ENCODE peak calls at places on chromosome 10, in five cellular contexts. Z, I, B, E and U are unnamed samples.

GRCh38 chr10:78746178-78746763 is 322.5 kb upstream of the ZMIZ1 start:
- ATAC-seq in Z (no peak), I (no peak), B (no peak), E (no peak), U (no peak)

GRCh38 chr10:5480162-5480931 is 19.0 kb downstream of the CALML5 start:
- ATAC-seq in Z (no peak), I (no peak), B (no peak), E (no peak), U (no peak)

GRCh38 chr10:95261926-95262325 is 28.9 kb downstream of the PDLIM1 start:
- ATAC-seq in Z (peak), I (no peak), B (no peak), E (no peak), U (no peak)

GRCh38 chr10:54993148-54993547 is 192.1 kb upstream of the PCDH15 start:
- ATAC-seq in Z (no peak), I (no peak), B (no peak), E (no peak), U (no peak)

GRCh38 chr10:60140681-60141632 is 234.6 kb upstream of the CCDC6 start:
- ATAC-seq in Z (peak), I (no peak), B (no peak), E (no peak), U (no peak)

GRCh38 chr10:78458983-78459638 is 425.4 kb downstream of the RPS24 start:
- ATAC-seq in Z (peak), I (peak), B (no peak), E (peak), U (no peak)

GRCh38 chr10:111128331-111129167 is 51.7 kb downstream of the ADRA2A start:
- ATAC-seq in Z (no peak), I (no peak), B (no peak), E (no peak), U (peak)

GRCh38 chr10:98134431-98135221 is at the start of gene R3HCC1L:
- ATAC-seq in Z (peak), I (peak), B (peak), E (peak), U (peak)

GRCh38 chr10:104349623-104350142 is 4.0 kb upstream of the CFAP58 start:
- ATAC-seq in Z (peak), I (no peak), B (no peak), E (no peak), U (peak)

GRCh38 chr10:132511092-132511491 is 26.5 kb upstream of the INPP5A start:
- ATAC-seq in Z (no peak), I (no peak), B (no peak), E (no peak), U (no peak)

GRCh38 chr10:89700914-89701237 is 514 bp upstream of the KIF20B start:
- ATAC-seq in Z (no peak), I (no peak), B (no peak), E (peak), U (peak)

GRCh38 chr10:11548763-11549089 is 62.7 kb downstream of the USP6NL start:
- ATAC-seq in Z (no peak), I (no peak), B (no peak), E (no peak), U (no peak)

GRCh38 chr10:53601260-53601875 is 828.8 kb upstream of the MBL2 start:
- ATAC-seq in Z (no peak), I (no peak), B (no peak), E (peak), U (no peak)

GRCh38 chr10:121137533-121137932 is 286.4 kb downstream of the WDR11 start:
- ATAC-seq in Z (no peak), I (no peak), B (no peak), E (no peak), U (no peak)

GRCh38 chr10:22344781-22345300 is 455 bp upstream of the SPAG6 start:
- ATAC-seq in Z (no peak), I (no peak), B (no peak), E (no peak), U (no peak)

GRCh38 chr10:13139671-13140070 is 21.7 kb upstream of the MCM10 start:
- ATAC-seq in Z (no peak), I (no peak), B (no peak), E (no peak), U (no peak)

GRCh38 chr10:36779238-36779846 is 346.1 kb upstream of the ANKRD30A start:
- ATAC-seq in Z (peak), I (no peak), B (no peak), E (peak), U (peak)

GRCh38 chr10:105769248-105770184 is 1128.4 kb downstream of the SORCS3 start:
- ATAC-seq in Z (no peak), I (no peak), B (no peak), E (no peak), U (no peak)

GRCh38 chr10:48684463-48684791 is 246 bp upstream of the WDFY4 start:
- ATAC-seq in Z (no peak), I (no peak), B (no peak), E (no peak), U (peak)

GRCh38 chr10:127414024-127414423 is 135.1 kb upstream of the NPS start:
- ATAC-seq in Z (no peak), I (no peak), B (no peak), E (no peak), U (no peak)

GRCh38 chr10:113056468-113057021 is 106.5 kb downstream of the TCF7L2 start:
- ATAC-seq in Z (no peak), I (no peak), B (no peak), E (peak), U (no peak)

GRCh38 chr10:63281967-63282366 is 148.8 kb downstream of the NRBF2 start:
- ATAC-seq in Z (no peak), I (no peak), B (no peak), E (no peak), U (no peak)